ENCODE peak calls at places on chromosomes 4 and X, in six cellular contexts. D is cardiac fibroblast, U is A673, K is upper lobe of right lung, M is A549, B is cardiac muscle cell. W is an unnamed sample.

GRCh38 chr4:183618681-183619080 is 40.3 kb downstream of the RWDD4 start:
- DNase-seq in M (no peak), U (no peak), K (no peak), D (no peak), B (no peak), W (peak)

GRCh38 chr4:88158360-88159136 is at the start of gene ABCG2:
- DNase-seq in D (peak), U (peak), M (peak), K (peak), B (peak), W (peak)

GRCh38 chr4:8690216-8690786 is 97.7 kb downstream of the CPZ start:
- DNase-seq in K (peak), M (no peak), D (no peak), U (no peak), B (no peak), W (no peak)

GRCh38 chrX:21711126-21711847 is 46.6 kb downstream of the SMPX start:
- DNase-seq in M (no peak), D (no peak), B (peak), K (no peak), U (no peak), W (no peak)

GRCh38 chr4:101693842-101694398 is 96.6 kb upstream of the BANK1 start:
- DNase-seq in M (peak), K (no peak), U (no peak), D (no peak), B (peak), W (no peak)

GRCh38 chr4:16289872-16290554 is 63.7 kb upstream of the TAPT1 start:
- DNase-seq in M (peak), U (peak), K (no peak), B (peak), D (peak), W (peak)

GRCh38 chr4:79016878-79017277 is 77.6 kb upstream of the PAQR3 start:
- DNase-seq in D (no peak), K (no peak), M (no peak), B (no peak), U (no peak), W (no peak)

GRCh38 chrX:27354021-27354420 is 109.1 kb downstream of the PPP4R3C start:
- DNase-seq in U (no peak), K (no peak), M (no peak), B (no peak), D (no peak), W (no peak)

GRCh38 chr4:37541956-37542355 is 144.2 kb downstream of the RELL1 start:
- DNase-seq in K (no peak), M (no peak), B (no peak), D (no peak), U (no peak), W (no peak)

GRCh38 chrX:40006025-40007017 is 91.4 kb downstream of the BCOR start:
- DNase-seq in D (peak), M (no peak), U (no peak), B (peak), K (peak), W (peak)

GRCh38 chr4:155005395-155006087 is 202.9 kb upstream of the NPY2R start:
- DNase-seq in D (peak), M (no peak), U (no peak), B (no peak), K (no peak), W (peak)

GRCh38 chrX:18701621-18702361 is 5.7 kb upstream of the PPEF1 start:
- DNase-seq in M (peak), U (no peak), K (peak), D (peak), B (no peak), W (no peak)

GRCh38 chr4:125432078-125432477 is 117.3 kb downstream of the FAT4 start:
- DNase-seq in U (peak), D (peak), M (peak), B (peak), K (no peak), W (peak)

GRCh38 chr4:54063737-54064316 is 578 bp downstream of the CHIC2 start:
- DNase-seq in K (peak), B (peak), M (peak), D (peak), U (peak), W (no peak)

GRCh38 chr4:173294444-173294843 is 39.7 kb downstream of the HMGB2 start:
- DNase-seq in D (no peak), U (no peak), K (no peak), M (no peak), B (no peak), W (no peak)

GRCh38 chrX:136639506-136640176 is 8.3 kb upstream of the CD40LG start:
- DNase-seq in M (no peak), B (no peak), U (peak), K (no peak), D (peak), W (peak)

GRCh38 chrX:124406294-124407013 is 60.1 kb downstream of the SH2D1A start:
- DNase-seq in B (peak), U (peak), D (peak), M (peak), K (no peak), W (peak)

GRCh38 chr4:66000500-66001117 is 330.3 kb upstream of the EPHA5 start:
- DNase-seq in B (peak), K (no peak), M (no peak), U (peak), D (no peak), W (no peak)

GRCh38 chr4:98929341-98930267 is 671 bp upstream of the EIF4E start:
- DNase-seq in U (no peak), B (no peak), D (peak), K (peak), M (peak), W (peak)

GRCh38 chrX:108537005-108537404 is 97.4 kb downstream of the COL4A5 start:
- DNase-seq in D (peak), B (peak), K (no peak), U (peak), M (peak), W (peak)

GRCh38 chrX:124211312-124211942 is 121.0 kb upstream of the TEX13D start:
- DNase-seq in D (peak), M (peak), B (peak), K (no peak), U (peak), W (no peak)

GRCh38 chrX:16712116-16712824 is at the start of gene CTPS2:
- DNase-seq in B (peak), K (peak), U (peak), M (peak), D (peak), W (peak)

GRCh38 chr4:164779811-164780216 is 25.9 kb downstream of the SMIM31 start:
- DNase-seq in K (no peak), B (peak), M (peak), D (peak), U (peak), W (peak)

GRCh38 chr4:111736516-111736915 is 408.7 kb upstream of the FAM241A start:
- DNase-seq in U (no peak), K (no peak), M (no peak), B (peak), D (no peak), W (no peak)

GRCh38 chr4:55733874-55734437 is 85.6 kb upstream of the EXOC1L start:
- DNase-seq in D (peak), U (peak), K (peak), B (no peak), M (peak), W (no peak)

GRCh38 chr4:169640261-169640880 is 20.0 kb downstream of the CLCN3 start:
- DNase-seq in M (no peak), D (peak), U (no peak), K (no peak), B (no peak), W (peak)

GRCh38 chr4:83197555-83198235 is 83.2 kb upstream of the PLAC8 start:
- DNase-seq in B (no peak), M (no peak), K (no peak), U (no peak), D (peak), W (no peak)

GRCh38 chr4:121726642-121727268 is 30.0 kb upstream of the ANXA5 start:
- DNase-seq in B (peak), K (no peak), M (peak), U (peak), D (peak), W (peak)

GRCh38 chr4:161827013-161827412 is 336.8 kb downstream of the FSTL5 start:
- DNase-seq in M (no peak), K (peak), B (peak), D (no peak), U (no peak), W (no peak)

GRCh38 chr4:186067757-186068385 is 1.1 kb upstream of the TLR3 start:
- DNase-seq in K (peak), D (peak), B (peak), M (peak), U (peak), W (peak)

GRCh38 chr4:174933083-174933482 is 14.9 kb downstream of the ADAM29 start:
- DNase-seq in K (no peak), M (no peak), U (no peak), D (no peak), B (no peak), W (no peak)

GRCh38 chr4:73593631-73594241 is 26.5 kb downstream of the RASSF6 start:
- DNase-seq in M (peak), B (peak), D (peak), U (no peak), K (no peak), W (peak)
- H3K4me3 ChIP-seq in M (no peak), B (no peak), D (no peak), U (no peak), K (no peak), W (no peak)

GRCh38 chrX:24498181-24498580 is 33.1 kb downstream of the PDK3 start:
- DNase-seq in D (peak), K (no peak), B (no peak), U (peak), M (peak), W (no peak)
- TF ChIP-seq CTCF in D (peak), K (no peak), B (peak), U (peak), M (peak), W (no peak)

DNA sequence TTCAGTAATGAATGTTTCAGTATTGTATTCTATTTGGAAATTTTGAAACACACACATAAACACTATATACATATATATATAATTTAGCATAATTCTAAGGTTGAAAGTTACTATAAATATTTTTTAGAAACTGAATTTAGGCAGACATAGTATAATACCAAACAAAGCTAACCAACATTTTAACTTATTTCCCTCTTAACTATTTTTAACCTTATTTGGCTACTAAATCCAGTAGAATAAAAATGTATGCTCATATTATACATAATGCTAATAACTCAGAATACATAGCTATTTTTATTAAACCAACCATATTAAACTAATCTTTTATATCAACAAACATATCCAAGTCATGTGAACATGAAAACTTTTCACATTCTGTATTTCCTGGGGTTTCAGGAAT is 563.6 kb downstream of the ADGRL3 start:
- DNase-seq in K (no peak), M (no peak), B (no peak), U (no peak), D (no peak), W (no peak)
- H3K4me3 ChIP-seq in K (no peak), M (no peak), B (no peak), U (no peak), D (no peak), W (no peak)

DNA sequence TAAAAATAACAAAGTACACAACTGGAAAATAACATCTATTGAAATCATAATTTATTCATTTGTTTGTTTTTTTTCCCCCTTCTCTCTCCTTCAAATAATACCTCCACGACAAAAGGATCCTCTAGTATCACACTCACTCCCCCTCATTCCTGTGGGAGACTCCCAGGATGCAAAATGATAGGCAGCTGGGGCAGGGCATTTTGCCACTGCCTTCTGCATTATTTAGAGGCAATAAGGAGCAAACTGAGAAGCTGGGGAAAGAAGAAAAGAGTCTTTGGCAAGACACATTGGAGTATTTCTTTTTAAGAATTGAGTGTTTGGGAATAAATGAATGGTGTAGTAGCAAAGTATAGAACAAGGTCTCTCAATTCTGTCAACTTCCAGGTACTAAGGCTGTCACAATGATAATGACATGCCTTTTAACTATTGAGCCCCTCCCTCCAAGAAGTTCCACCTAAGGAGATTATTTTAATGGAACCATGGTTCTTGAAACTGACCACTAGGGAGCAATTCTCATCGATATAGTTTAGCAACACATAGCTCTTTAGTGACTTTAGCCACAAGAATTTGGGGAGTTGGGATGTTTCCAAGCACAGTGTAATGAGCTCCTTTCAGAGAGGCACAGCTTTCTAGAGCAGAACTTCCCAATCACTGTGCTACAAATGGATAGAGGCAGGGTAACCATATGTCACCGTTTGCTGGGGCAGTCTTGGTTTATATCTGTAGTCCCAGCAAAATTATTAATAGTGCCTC is 303.3 kb downstream of the FRMPD4 start:
- DNase-seq in M (no peak), B (no peak), U (no peak), K (no peak), D (peak), W (peak)
- TF ChIP-seq CTCF in M (no peak), B (peak), U (no peak), K (no peak), D (peak), W (peak)

GRCh38 chr4:4865705-4866123 is 6.2 kb downstream of the MSX1 start:
- DNase-seq in K (no peak), M (no peak), B (no peak), U (no peak), D (no peak), W (no peak)

GRCh38 chr4:4866124-4866832 is 6.8 kb downstream of the MSX1 start:
- DNase-seq in D (no peak), K (no peak), B (peak), M (no peak), U (peak), W (no peak)

GRCh38 chr4:4867745-4868505 is 8.5 kb downstream of the MSX1 start:
- DNase-seq in B (no peak), U (no peak), K (peak), D (no peak), M (no peak), W (no peak)

GRCh38 chr4:4868506-4869379 is 9.3 kb downstream of the MSX1 start:
- DNase-seq in B (no peak), K (no peak), U (no peak), M (no peak), D (no peak), W (no peak)

DNA sequence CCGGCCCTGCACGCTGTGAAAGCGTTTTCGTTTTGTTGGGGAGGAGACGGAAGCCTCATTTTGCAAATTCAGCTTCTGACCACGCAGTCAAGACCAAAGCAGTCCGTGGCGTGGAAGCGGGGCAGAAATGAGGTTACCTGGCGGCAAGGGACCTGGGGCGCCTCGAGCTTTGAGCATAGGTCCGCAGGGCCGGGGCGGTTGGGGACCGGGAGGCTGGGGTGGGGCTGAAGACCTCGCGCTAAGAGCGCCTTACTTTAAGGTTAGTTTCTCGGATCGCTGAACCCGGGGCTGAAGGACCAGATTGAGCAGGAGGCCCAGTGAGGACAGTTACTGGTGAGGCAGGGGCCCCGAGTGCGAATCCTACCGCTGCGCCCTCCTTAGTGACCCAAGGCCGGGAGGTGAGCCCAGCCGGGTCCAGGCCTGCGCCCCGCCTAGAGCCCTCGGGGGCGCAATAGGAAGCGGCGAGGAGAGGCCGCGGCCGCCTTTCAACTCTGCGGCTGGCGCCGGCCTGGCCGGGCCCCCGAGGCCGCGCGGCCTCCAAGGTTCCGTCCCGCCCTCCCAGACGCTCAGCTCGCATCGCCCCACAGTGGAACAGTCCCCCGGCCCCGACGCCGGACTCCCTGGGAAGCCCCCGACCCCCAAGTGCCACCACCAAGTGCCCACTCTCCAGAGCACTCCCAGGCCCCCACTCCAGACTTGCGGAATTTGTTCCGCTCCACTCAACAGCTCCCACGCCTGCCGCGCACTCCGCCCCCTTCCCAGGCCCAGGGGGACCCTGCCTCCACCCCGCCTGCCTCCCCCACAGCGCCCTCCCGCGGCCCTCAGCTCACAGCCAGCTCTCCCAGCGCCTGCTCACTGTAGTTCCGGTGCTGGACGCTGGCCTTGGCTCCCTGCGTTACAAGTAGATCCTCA is 7.6 kb downstream of the MSX1 start:
- DNase-seq in U (no peak), B (peak), D (peak), K (no peak), M (no peak), W (no peak)
- H3K4me3 ChIP-seq in U (no peak), B (peak), D (no peak), K (peak), M (no peak), W (peak)

GRCh38 chr4:52659016-52659721 is at the start of gene USP46:
- DNase-seq in D (peak), U (peak), K (peak), M (peak), B (peak), W (peak)

GRCh38 chr4:52658671-52659015 is 458 bp downstream of the USP46 start:
- DNase-seq in U (no peak), B (no peak), M (no peak), D (no peak), K (no peak), W (no peak)

GRCh38 chr4:52659722-52660261 is 691 bp upstream of the USP46 start:
- DNase-seq in U (peak), B (peak), K (peak), D (peak), M (peak), W (no peak)

GRCh38 chr4:52657317-52657629 is 1.8 kb downstream of the USP46 start:
- DNase-seq in U (no peak), K (no peak), D (no peak), M (no peak), B (no peak), W (no peak)

DNA sequence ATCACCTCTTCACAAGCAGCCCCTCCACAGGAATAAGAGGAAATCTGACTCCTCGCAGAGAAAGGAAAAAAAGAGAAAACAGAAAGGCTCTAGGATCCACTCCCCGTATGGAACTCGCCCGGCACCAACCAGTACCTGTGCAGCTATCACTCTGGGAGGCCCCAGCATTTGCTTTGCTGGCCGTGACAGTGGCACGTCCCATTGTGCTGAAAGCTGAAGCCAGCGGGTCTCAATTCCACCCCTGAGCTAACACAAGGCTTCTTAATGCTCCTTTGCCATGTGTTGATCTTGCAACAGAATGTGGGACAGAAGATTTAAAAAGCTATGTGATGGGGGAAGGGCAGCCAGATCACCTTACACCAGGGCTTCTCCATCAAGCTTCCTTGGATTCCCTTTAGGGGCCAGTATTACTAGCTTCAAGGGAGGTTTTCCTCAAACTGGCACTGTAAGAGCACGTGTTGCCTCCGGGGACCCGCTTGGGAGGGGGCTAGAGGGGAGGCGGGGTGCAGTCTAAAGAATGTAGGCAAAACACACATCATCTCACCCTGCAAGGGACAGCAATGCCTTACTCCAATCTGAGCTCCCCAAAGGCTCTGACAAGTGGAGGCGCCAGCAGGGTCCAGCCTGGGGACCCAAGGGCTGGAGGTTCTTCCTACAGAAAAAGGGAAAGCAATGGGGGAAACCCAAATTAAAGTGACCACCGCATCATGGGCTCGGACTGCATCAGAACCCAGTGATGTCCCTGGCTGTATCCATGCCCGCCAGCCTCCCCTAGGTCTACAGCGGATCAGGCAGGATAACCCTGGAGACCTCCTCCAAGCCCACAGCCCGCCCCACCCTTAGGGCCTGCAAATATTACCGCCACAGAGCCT is 1.2 kb downstream of the USP46 start:
- DNase-seq in D (peak), B (peak), M (peak), U (peak), K (no peak), W (peak)
- TF ChIP-seq CTCF in D (no peak), B (no peak), M (no peak), U (no peak), K (no peak), W (no peak)

GRCh38 chr4:107718351-107718965 is 1.6 kb downstream of the PAPSS1 start:
- DNase-seq in D (no peak), M (no peak), B (no peak), K (no peak), U (no peak), W (peak)
- H3K4me3 ChIP-seq in D (peak), M (peak), B (peak), K (peak), U (peak), W (peak)

GRCh38 chrX:139559383-139560042 is 29.0 kb downstream of the F9 start:
- DNase-seq in K (no peak), B (peak), U (peak), M (peak), D (peak), W (no peak)
- TF ChIP-seq CTCF in K (peak), B (peak), U (peak), M (peak), D (peak), W (peak)